ENCODE peak calls at places on chromosomes 12 and 14, in six cellular contexts. H, Z, I, J, K and T are unnamed samples.
A peak's percentile ranks its signal among the peaks of the same experiment; 100 is the strongest.

GRCh38 chr12:12784911-12785814 is at the start of gene APOLD1:
- DNase-seq in K (no peak), I (no peak), H (no peak), Z (peak; percentile 15), J (no peak), T (no peak)

GRCh38 chr12:52280796-52281560 is 6.5 kb downstream of the KRT86 start:
- DNase-seq in Z (peak; percentile 96), K (no peak), J (no peak), I (peak; percentile 100), H (no peak), T (no peak)

GRCh38 chr12:45619736-45620135 is 109.8 kb upstream of the ARID2 start:
- DNase-seq in J (no peak), K (no peak), Z (no peak), I (no peak), H (no peak), T (no peak)

GRCh38 chr14:93902619-93903307 is 24.4 kb upstream of the FAM181A start:
- DNase-seq in H (no peak), I (no peak), J (no peak), K (no peak), Z (no peak), T (no peak)

GRCh38 chr14:74574092-74574438 is 38.0 kb downstream of the LTBP2 start:
- DNase-seq in K (no peak), I (no peak), H (no peak), J (no peak), Z (peak; percentile 53), T (no peak)

GRCh38 chr12:126286203-126286602 is 1221.0 kb downstream of the AACS start:
- DNase-seq in J (no peak), K (no peak), Z (no peak), H (no peak), I (no peak), T (no peak)

GRCh38 chr12:110073049-110073831 is 24.9 kb upstream of the C12orf76 start:
- DNase-seq in I (no peak), J (no peak), K (no peak), Z (peak; percentile 12), H (peak; percentile 46), T (no peak)

GRCh38 chr12:11228268-11228879 is 41.1 kb downstream of the PRB3 start:
- DNase-seq in Z (peak; percentile 61), K (no peak), I (peak; percentile 16), H (peak; percentile 75), J (peak; percentile 42), T (no peak)

GRCh38 chr12:89969098-89969497 is 260.5 kb upstream of the ATP2B1 start:
- DNase-seq in J (no peak), I (peak; percentile 82), H (no peak), K (no peak), Z (no peak), T (no peak)

GRCh38 chr14:70059545-70059944 is 129.2 kb downstream of the SLC8A3 start:
- DNase-seq in H (no peak), I (no peak), J (no peak), K (no peak), Z (no peak), T (no peak)

GRCh38 chr14:80850197-80850814 is 91.2 kb downstream of the CEP128 start:
- DNase-seq in Z (peak; percentile 55), J (peak; percentile 6), K (no peak), H (peak; percentile 88), I (no peak), T (no peak)

GRCh38 chr12:88623777-88624548 is 43.7 kb upstream of the KITLG start:
- DNase-seq in I (no peak), K (no peak), H (no peak), Z (no peak), J (no peak), T (no peak)

GRCh38 chr12:51085757-51086156 is 2.4 kb upstream of the CSRNP2 start:
- DNase-seq in K (no peak), Z (no peak), H (no peak), J (no peak), I (no peak), T (no peak)

GRCh38 chr12:55736780-55737580 is 5.9 kb upstream of the GDF11 start:
- DNase-seq in I (peak; percentile 72), Z (peak; percentile 71), H (peak; percentile 86), J (peak; percentile 63), K (no peak), T (no peak)